ENCODE peak calls at places on chromosomes 3 and 15, in six cellular contexts. H, V, C, Z, Q and G are unnamed samples.

GRCh38 chr15:90388462-90389182 is 580 bp downstream of the IQGAP1 start:
- DNase-seq in H (peak; percentile 17), V (peak; percentile 80), C (no peak), Z (peak; percentile 73), Q (no peak), G (peak; percentile 78)

GRCh38 chr3:105688821-105689220 is 180.0 kb downstream of the CBLB start:
- DNase-seq in H (peak; percentile 53), V (no peak), C (no peak), Z (no peak), Q (no peak), G (no peak)

GRCh38 chr3:31562525-31562924 is 29.8 kb downstream of the STT3B start:
- DNase-seq in H (no peak), V (peak; percentile 18), C (no peak), Z (peak; percentile 87), Q (no peak), G (peak; percentile 14)

GRCh38 chr3:37145607-37146006 is 28.8 kb downstream of the LRRFIP2 start:
- DNase-seq in H (no peak), V (no peak), C (no peak), Z (no peak), Q (no peak), G (peak; percentile 41)

GRCh38 chr15:58498821-58499580 is 67.2 kb downstream of the LIPC start:
- DNase-seq in H (no peak), V (no peak), C (no peak), Z (no peak), Q (no peak), G (no peak)

GRCh38 chr3:125003369-125003853 is 52.4 kb downstream of the HEG1 start:
- DNase-seq in H (peak; percentile 98), V (no peak), C (no peak), Z (no peak), Q (no peak), G (no peak)

GRCh38 chr3:119084371-119085069 is 49.9 kb upstream of the IGSF11 start:
- DNase-seq in H (no peak), V (no peak), C (no peak), Z (no peak), Q (no peak), G (no peak)

GRCh38 chr15:49300856-49301255 is 122.2 kb upstream of the FGF7 start:
- DNase-seq in H (no peak), V (no peak), C (no peak), Z (no peak), Q (no peak), G (no peak)

GRCh38 chr3:40915346-40915865 is 283.9 kb upstream of the CTNNB1 start:
- DNase-seq in H (no peak), V (no peak), C (no peak), Z (no peak), Q (no peak), G (no peak)

GRCh38 chr3:38108649-38109579 is 28.0 kb downstream of the ACAA1 start:
- DNase-seq in H (no peak), V (no peak), C (no peak), Z (no peak), Q (no peak), G (no peak)

GRCh38 chr3:15361494-15362214 is 29.3 kb upstream of the SH3BP5 start:
- DNase-seq in H (no peak), V (no peak), C (peak; percentile 99), Z (no peak), Q (peak; percentile 25), G (no peak)

GRCh38 chr3:169818330-169818729 is 5.6 kb upstream of the LRRC34 start:
- DNase-seq in H (no peak), V (no peak), C (no peak), Z (no peak), Q (no peak), G (no peak)

GRCh38 chr15:81809543-81809942 is 236.3 kb downstream of the MEX3B start:
- DNase-seq in H (peak; percentile 21), V (peak; percentile 24), C (no peak), Z (no peak), Q (peak; percentile 33), G (peak; percentile 7)

GRCh38 chr15:55289011-55289572 is 521 bp downstream of the RAB27A start:
- DNase-seq in H (peak; percentile 21), V (no peak), C (no peak), Z (peak; percentile 60), Q (no peak), G (no peak)

GRCh38 chr15:33154366-33155166 is 39.9 kb downstream of the FMN1 start:
- DNase-seq in H (no peak), V (no peak), C (no peak), Z (no peak), Q (no peak), G (peak; percentile 95)

GRCh38 chr15:92663250-92663951 is 7.8 kb upstream of the FAM174B start:
- DNase-seq in H (no peak), V (no peak), C (peak; percentile 85), Z (no peak), Q (no peak), G (no peak)

GRCh38 chr3:374459-374858 is 177.9 kb downstream of the CHL1 start:
- DNase-seq in H (no peak), V (no peak), C (no peak), Z (no peak), Q (no peak), G (no peak)

GRCh38 chr3:109071349-109072142 is 46.4 kb downstream of the MORC1 start:
- DNase-seq in H (no peak), V (no peak), C (no peak), Z (no peak), Q (no peak), G (peak; percentile 47)

DNA sequence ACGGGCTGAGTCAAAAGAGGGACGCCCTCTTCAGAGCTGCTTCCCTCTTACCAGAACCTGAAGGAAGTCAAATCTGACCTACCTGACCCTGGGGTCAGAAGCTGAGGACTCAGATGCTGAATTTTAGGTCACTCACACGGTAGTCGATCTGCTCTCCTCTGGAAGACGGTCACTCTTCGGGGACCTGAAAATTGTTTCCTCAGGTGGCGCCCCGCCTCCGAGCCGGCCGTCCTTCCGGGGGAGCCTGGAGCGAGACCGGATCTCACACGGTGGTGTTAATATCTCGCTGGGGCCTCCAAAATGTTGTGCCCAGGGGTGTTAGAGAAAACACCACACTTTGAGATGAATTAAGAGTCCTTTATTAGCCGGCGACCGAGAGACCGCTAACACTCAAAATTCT is 737.2 kb downstream of the SI start:
- DNase-seq in H (no peak), V (no peak), C (no peak), Z (no peak), Q (no peak), G (no peak)
- H3K4me3 ChIP-seq in H (no peak overlapping the region), V (no peak overlapping the region), C (no peak overlapping the region), Z (no peak overlapping the region), Q (no peak overlapping the region), G (no peak overlapping the region)

GRCh38 chr15:41648097-41648496 is 12.1 kb upstream of the MGA start:
- DNase-seq in H (peak; percentile 50), V (no peak), C (no peak), Z (no peak), Q (no peak), G (no peak)

GRCh38 chr15:41647269-41647668 is 12.9 kb upstream of the MGA start:
- DNase-seq in H (no peak), V (no peak), C (no peak), Z (no peak), Q (no peak), G (no peak)

GRCh38 chr15:41650806-41651205 is 9.4 kb upstream of the MGA start:
- DNase-seq in H (no peak), V (no peak), C (no peak), Z (no peak), Q (no peak), G (no peak)

GRCh38 chr15:41651373-41651772 is 8.8 kb upstream of the MGA start:
- DNase-seq in H (no peak), V (no peak), C (no peak), Z (no peak), Q (no peak), G (no peak)

GRCh38 chr15:41648770-41649169 is 11.4 kb upstream of the MGA start:
- DNase-seq in H (no peak), V (no peak), C (no peak), Z (no peak), Q (no peak), G (no peak)
- TF ChIP-seq GABPA in H (no peak), V (no peak), C (no peak), Z (no peak), Q (no peak), G (no peak)

DNA sequence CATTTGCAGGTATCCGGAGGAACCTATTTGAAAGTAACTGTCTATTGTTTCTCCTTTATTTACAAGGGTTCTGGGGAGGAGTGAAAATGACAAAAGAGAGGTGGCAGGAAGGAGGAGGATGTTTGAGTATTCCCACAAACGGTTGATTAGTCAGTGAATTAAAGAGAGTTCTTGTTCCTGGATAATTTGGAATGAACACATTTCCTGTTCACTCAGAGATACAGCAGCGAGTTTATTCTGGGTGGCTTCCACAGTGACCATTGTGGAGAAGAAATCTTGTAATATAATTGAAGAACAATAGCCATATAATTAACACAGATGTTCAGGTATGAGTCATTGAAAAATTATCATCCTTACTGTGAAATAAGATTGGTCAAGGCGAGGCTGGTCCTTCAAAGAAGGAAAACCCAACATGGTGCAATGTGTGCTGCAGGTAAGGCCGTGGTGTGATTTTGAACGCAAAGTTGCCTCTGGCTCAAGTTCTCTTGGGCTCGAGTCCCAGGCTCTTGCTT is 77.3 kb downstream of the NFKBIZ start:
- DNase-seq in H (no peak), V (no peak), C (no peak), Z (no peak), Q (no peak), G (no peak)
- H3K4me3 ChIP-seq in H (no peak overlapping the region), V (no peak overlapping the region), C (no peak overlapping the region), Z (no peak overlapping the region), Q (no peak overlapping the region), G (no peak overlapping the region)

GRCh38 chr15:99916668-99917223 is 183.5 kb upstream of the LYSMD4 start:
- DNase-seq in H (no peak), V (no peak), C (no peak), Z (no peak), Q (no peak), G (no peak)
- TF ChIP-seq GABPA in H (no peak), V (no peak), C (no peak), Z (no peak), Q (no peak), G (no peak)

GRCh38 chr15:48178612-48178931 is 477 bp upstream of the MYEF2 start:
- DNase-seq in H (no peak), V (no peak), C (no peak), Z (no peak), Q (no peak), G (no peak)
- H3K4me3 ChIP-seq in H (peak overlapping the region; percentile 66), V (no peak overlapping the region), C (peak overlapping the region; percentile 92), Z (peak overlapping the region; percentile 50), Q (peak overlapping the region; percentile 61), G (no peak overlapping the region)

DNA sequence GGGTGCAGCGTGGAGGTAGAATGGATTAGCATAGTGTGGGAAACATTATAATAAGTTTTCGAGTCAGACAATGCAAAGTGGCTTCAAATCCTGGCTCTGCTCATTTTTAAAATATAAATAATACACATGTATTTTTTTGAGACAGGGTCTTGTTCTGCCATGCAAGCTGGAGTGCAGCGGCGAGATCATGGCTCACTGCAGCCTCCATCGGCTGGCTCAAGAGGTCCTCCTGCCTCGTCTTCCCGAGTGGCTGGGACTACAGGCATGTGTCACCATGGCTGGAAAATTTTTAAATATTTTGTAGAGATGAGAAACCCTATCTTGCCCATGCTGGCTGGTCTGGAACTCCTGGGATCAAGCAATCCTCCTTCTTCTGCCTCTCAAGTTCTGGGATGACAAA is 194.9 kb downstream of the ROBO1 start:
- DNase-seq in H (no peak), V (no peak), C (no peak), Z (no peak), Q (no peak), G (no peak)
- TF ChIP-seq GABPA in H (no peak), V (no peak), C (no peak), Z (no peak), Q (no peak), G (no peak)